ENCODE peak calls at places on chromosomes 3 and 15, in six cellular contexts. V is HL-60; R is stimulated activated CD4-positive, alpha-beta T cell treated with anti-CD3 and anti-CD28 coated beads, Interleukin-2, amount 100 ng/mL, for 48 hours; Y is NCI-H446; Q is activated T-cell treated with anti-CD3 and anti-CD28 coated beads for 24 hours; Z is heart left ventricle. J is an unnamed sample.

GRCh38 chr3:172685331-172686214 is 25.3 kb downstream of the NCEH1 start:
- DNase-seq in V (no peak), R (no peak), Y (no peak), Q (no peak), Z (no peak), J (no peak)

GRCh38 chr3:47225310-47225906 is 57.2 kb downstream of the KIF9 start:
- DNase-seq in V (peak), R (no peak), Y (no peak), Q (no peak), Z (no peak), J (peak)

GRCh38 chr3:31253782-31254181 is 278.9 kb upstream of the STT3B start:
- DNase-seq in V (peak), R (no peak), Y (no peak), Q (no peak), Z (no peak), J (no peak)

GRCh38 chr3:140777631-140778030 is 99.8 kb downstream of the TRIM42 start:
- DNase-seq in V (no peak), R (no peak), Y (no peak), Q (no peak), Z (no peak), J (no peak)

GRCh38 chr3:58563386-58564035 is 13.7 kb downstream of the FAM107A start:
- DNase-seq in V (no peak), R (no peak), Y (no peak), Q (no peak), Z (no peak), J (no peak)

GRCh38 chr3:154885016-154885415 is 195.1 kb upstream of the MME start:
- DNase-seq in V (no peak), R (no peak), Y (no peak), Q (no peak), Z (no peak), J (peak)

GRCh38 chr15:33716025-33716424 is 252.3 kb upstream of the CHRM5 start:
- DNase-seq in V (no peak), R (peak), Y (no peak), Q (peak), Z (no peak), J (no peak)

GRCh38 chr15:59366368-59367021 is 6.2 kb downstream of the MYO1E start:
- DNase-seq in V (no peak), R (no peak), Y (no peak), Q (no peak), Z (no peak), J (no peak)

GRCh38 chr3:169846458-169847193 is 23.1 kb downstream of the LRRC31 start:
- DNase-seq in V (no peak), R (no peak), Y (no peak), Q (no peak), Z (no peak), J (no peak)

GRCh38 chr3:194512895-194513601 is 26.2 kb upstream of the ATP13A3 start:
- DNase-seq in V (no peak), R (no peak), Y (no peak), Q (no peak), Z (no peak), J (no peak)

GRCh38 chr3:48400824-48401433 is 28.9 kb downstream of the FBXW12 start:
- DNase-seq in V (peak), R (peak), Y (peak), Q (peak), Z (peak), J (no peak)

GRCh38 chr3:170863768-170864167 is 6.2 kb downstream of the RPL22L1 start:
- DNase-seq in V (no peak), R (no peak), Y (no peak), Q (no peak), Z (no peak), J (no peak)

GRCh38 chr3:195255176-195255500 is 15.8 kb downstream of the XXYLT1 start:
- DNase-seq in V (no peak), R (no peak), Y (no peak), Q (no peak), Z (no peak), J (no peak)

GRCh38 chr15:93212578-93212977 is 123.6 kb upstream of the RGMA start:
- DNase-seq in V (no peak), R (no peak), Y (no peak), Q (no peak), Z (no peak), J (no peak)

GRCh38 chr3:128372281-128372680 is 94.4 kb downstream of the DNAJB8 start:
- DNase-seq in V (no peak), R (no peak), Y (no peak), Q (no peak), Z (no peak), J (no peak)

J was measured in AG04449.